ENCODE peak calls at places on chromosomes 12 and 14, in ten cellular contexts. Y is stomach, S is body of pancreas, E is sigmoid colon, W is breast epithelium, U is heart left ventricle, Z is uterus, C is prostate gland, R is suprapubic skin, Q is tibial nerve. P is an unnamed sample. For H3K4me1, the result is how much of the 10 kb centered on the place peaks cover.

GRCh38 chr12:83128529-83128928 is 441.8 kb downstream of the TMTC2 start:
- DNase-seq in Y (no peak), S (no peak), E (no peak), W (no peak), U (no peak), Z (no peak), C (no peak), R (no peak), Q (no peak), P (no peak)

GRCh38 chr14:75886661-75887348 is 95.0 kb downstream of the TGFB3 start:
- DNase-seq in Y (no peak), S (no peak), E (no peak), W (no peak), U (no peak), Z (no peak), C (no peak), R (no peak), Q (no peak), P (no peak)

GRCh38 chr12:52695039-52695438 is 8.3 kb downstream of the KRT77 start:
- DNase-seq in Y (no peak), S (no peak), E (no peak), W (no peak), U (no peak), Z (no peak), C (no peak), R (no peak), Q (no peak), P (no peak)

GRCh38 chr12:30447061-30447750 is 248.5 kb downstream of the IPO8 start:
- DNase-seq in Y (no peak), S (no peak), E (no peak), W (no peak), U (no peak), Z (no peak), C (no peak), R (no peak), Q (no peak), P (no peak)

GRCh38 chr14:64417042-64417770 is 29.1 kb downstream of the MTHFD1 start:
- DNase-seq in Y (no peak), S (no peak), E (no peak), W (no peak), U (no peak), Z (no peak), C (no peak), R (no peak), Q (no peak), P (no peak)

GRCh38 chr12:26091837-26092236 is 33.0 kb downstream of the BHLHE41 start:
- DNase-seq in Y (no peak), S (no peak), E (no peak), W (no peak), U (no peak), Z (no peak), C (no peak), R (no peak), Q (no peak), P (no peak)

GRCh38 chr14:100575266-100575995 is 11.8 kb downstream of the BEGAIN start:
- DNase-seq in Y (no peak), S (no peak), E (no peak), W (no peak), U (peak), Z (no peak), C (no peak), R (peak), Q (no peak), P (no peak)

GRCh38 chr12:131452444-131452860 is 258.4 kb upstream of the SFSWAP start:
- DNase-seq in Y (peak), S (no peak), E (peak), W (no peak), U (no peak), Z (no peak), C (no peak), R (no peak), Q (no peak), P (peak)

GRCh38 chr12:4178424-4179184 is 95.0 kb upstream of the CCND2 start:
- DNase-seq in Y (no peak), S (no peak), E (no peak), W (no peak), U (no peak), Z (no peak), C (no peak), R (no peak), Q (no peak), P (no peak)

DNA sequence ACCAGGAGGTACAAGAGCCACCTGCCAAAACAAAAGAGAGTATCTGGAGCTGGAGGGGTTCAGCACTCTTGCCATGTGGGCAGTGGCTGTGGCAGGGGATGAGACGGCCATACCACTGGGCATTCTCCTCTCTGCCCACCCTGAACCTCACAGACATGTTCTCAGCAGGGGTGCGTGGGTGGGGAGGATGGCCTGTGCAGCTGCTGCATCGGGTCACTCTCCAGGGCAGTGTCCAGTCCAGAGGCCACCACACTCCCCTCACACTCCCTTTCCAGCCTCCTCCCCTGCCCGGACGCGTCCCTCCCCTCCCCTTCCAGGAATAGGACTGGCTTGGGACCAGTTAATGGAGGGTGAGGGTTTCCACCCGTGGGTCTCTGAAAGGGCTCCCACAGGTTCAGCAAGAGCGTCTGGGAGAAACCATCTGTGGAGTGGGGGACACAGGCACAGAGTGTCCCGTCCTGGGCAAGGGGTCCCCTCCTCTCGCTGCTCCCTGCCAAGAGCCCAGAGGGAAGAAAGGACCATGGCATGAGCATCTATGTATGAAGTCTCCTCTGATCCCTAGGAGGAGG is 501 bp downstream of the C1R start:
- DNase-seq in Y (no peak), S (no peak), E (peak), W (no peak), U (peak), Z (peak), C (no peak), R (peak), Q (no peak), P (no peak)
- TF ChIP-seq POLR2A in Y (no peak), S (no peak), E (no peak), W (no peak), U (no peak), Z (no peak), C (no peak), R (no peak), Q (no peak), P (no peak)

DNA sequence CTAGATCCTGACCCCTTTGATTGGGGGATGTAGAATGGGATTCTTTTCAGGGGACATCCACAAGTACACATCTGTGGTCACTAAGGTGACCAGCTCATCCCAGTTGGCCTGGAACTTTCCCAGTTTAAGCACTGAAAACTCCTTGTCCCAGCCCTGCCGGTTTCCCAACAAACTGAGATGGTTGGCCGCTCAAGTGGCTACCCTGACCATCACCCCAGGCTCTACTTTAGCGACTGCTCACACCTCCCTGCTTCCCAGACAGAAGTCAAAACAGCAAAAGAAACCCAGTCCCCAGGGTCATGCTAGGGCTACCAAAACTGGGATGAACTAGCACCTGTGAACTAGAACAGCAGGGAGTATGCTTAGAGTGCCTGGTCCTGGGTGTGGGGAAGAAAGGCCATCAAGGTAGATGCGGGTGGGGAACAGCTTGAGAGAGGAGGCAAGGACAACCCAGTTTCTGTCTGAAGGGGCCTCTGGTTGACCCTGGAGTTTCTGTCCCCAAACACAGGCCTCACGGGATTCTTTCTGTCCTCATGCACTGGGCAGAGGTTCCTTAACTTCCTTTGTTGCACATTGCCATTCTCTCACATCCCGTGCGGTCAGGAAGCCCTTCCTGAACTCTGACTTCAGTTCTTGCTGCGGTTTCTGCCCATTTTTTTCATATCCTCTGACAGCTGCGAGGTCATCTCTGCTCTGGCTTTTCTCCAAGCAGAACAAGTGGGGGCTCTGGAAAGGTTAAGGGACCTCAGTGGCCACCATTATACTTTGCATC is 1.6 kb downstream of the LTB4R start:
- DNase-seq in Y (no peak), S (no peak), E (peak), W (no peak), U (peak), Z (no peak), C (no peak), R (no peak), Q (no peak), P (peak)
- H3K4me1 ChIP-seq in Y (half or more), S (half or more), E (under half), W (under half), U (half or more), Z (under half), C (under half), R (half or more), Q (half or more), P (under half)

GRCh38 chr12:132773077-132774020 is 11.7 kb upstream of the ANKLE2 start:
- DNase-seq in Y (no peak), S (no peak), E (no peak), W (no peak), U (no peak), Z (no peak), C (no peak), R (no peak), Q (no peak), P (no peak)

GRCh38 chr12:132774159-132774558 is 12.5 kb upstream of the ANKLE2 start:
- DNase-seq in Y (no peak), S (no peak), E (no peak), W (no peak), U (no peak), Z (no peak), C (no peak), R (no peak), Q (no peak), P (no peak)

GRCh38 chr12:132772551-132772950 is 10.9 kb upstream of the ANKLE2 start:
- DNase-seq in Y (peak), S (no peak), E (no peak), W (no peak), U (peak), Z (no peak), C (no peak), R (no peak), Q (no peak), P (no peak)

GRCh38 chr12:132774646-132775275 is 13.1 kb upstream of the ANKLE2 start:
- DNase-seq in Y (no peak), S (no peak), E (no peak), W (no peak), U (no peak), Z (no peak), C (no peak), R (no peak), Q (no peak), P (no peak)

DNA sequence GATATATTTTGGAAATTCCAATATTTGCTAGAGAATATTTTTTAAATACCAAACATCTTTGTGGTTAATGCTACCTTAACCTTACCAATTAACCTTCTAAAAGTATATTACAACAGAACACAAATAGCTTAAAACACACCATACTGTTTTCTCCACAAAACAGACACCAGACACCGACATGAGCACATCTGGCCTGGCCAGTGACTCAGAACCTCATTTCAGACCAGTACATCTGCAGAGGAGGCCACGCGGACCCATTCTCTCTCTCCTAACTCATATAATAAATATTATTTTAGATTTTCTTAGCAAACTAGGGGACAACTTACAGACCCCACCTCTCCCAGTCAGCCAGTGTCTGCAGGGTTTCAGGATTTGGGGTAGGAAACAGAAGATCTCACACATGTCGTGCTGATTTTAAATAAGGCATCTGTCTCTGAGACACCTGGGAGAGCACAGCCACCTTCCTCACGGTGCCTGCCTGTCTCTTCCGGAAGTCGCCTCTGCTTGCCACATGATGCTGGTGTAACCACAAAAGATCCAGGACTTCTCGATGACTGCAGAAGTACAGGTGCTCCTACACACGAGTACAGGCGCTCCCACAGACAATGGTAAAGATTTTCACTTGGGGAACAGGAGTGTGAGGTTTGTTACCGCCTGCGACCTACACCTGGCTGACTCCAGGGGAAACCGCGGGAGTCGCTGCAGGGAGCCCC is 9.7 kb upstream of the ANKLE2 start:
- DNase-seq in Y (no peak), S (no peak), E (no peak), W (no peak), U (no peak), Z (no peak), C (no peak), R (no peak), Q (no peak), P (peak)
- TF ChIP-seq POLR2A in Y (no peak), S (no peak), E (no peak), W (no peak), U (no peak), Z (no peak), C (no peak), R (no peak), Q (no peak), P (no peak)

GRCh38 chr12:122886851-122887816 is 8.8 kb downstream of the VPS37B start:
- DNase-seq in Y (peak), S (peak), E (no peak), W (no peak), U (no peak), Z (no peak), C (no peak), R (no peak), Q (no peak), P (peak)

GRCh38 chr12:122886161-122886560 is 9.8 kb downstream of the VPS37B start:
- DNase-seq in Y (peak), S (no peak), E (no peak), W (no peak), U (no peak), Z (no peak), C (no peak), R (no peak), Q (no peak), P (no peak)

GRCh38 chr12:122884091-122884826 is 11.7 kb downstream of the VPS37B start:
- DNase-seq in Y (no peak), S (no peak), E (no peak), W (no peak), U (no peak), Z (no peak), C (no peak), R (no peak), Q (no peak), P (no peak)

GRCh38 chr12:122882908-122883563 is 12.9 kb downstream of the VPS37B start:
- DNase-seq in Y (no peak), S (no peak), E (no peak), W (no peak), U (no peak), Z (no peak), C (no peak), R (no peak), Q (no peak), P (no peak)

GRCh38 chr12:122884860-122885259 is 11.1 kb downstream of the VPS37B start:
- DNase-seq in Y (no peak), S (no peak), E (no peak), W (no peak), U (no peak), Z (no peak), C (no peak), R (no peak), Q (no peak), P (no peak)
- H3K4me1 ChIP-seq in Y (half or more), S (half or more), E (under half), W (under half), U (half or more), Z (under half), C (under half), R (half or more), Q (half or more), P (under half)

P was measured in Peyer's patch.